ENCODE peak calls at places on chromosome 5, in nine cellular contexts. K is adrenal gland, Q is GM06990, V is MCF 10A, G is fibroblast of lung, C is fibroblast of mammary gland, H is GM10248, B is endothelial cell, D is astrocyte. Z is an unnamed sample.
A peak's percentile ranks its signal among the peaks of the same experiment; 100 is the strongest.

GRCh38 chr5:170434953-170435605 is 45.9 kb upstream of the KCNMB1 start:
- DNase-seq in K (peak; percentile 64), Q (peak; percentile 21), V (peak; percentile 74), G (peak; percentile 60), C (peak; percentile 56), H (peak; percentile 77), B (peak; percentile 76), D (peak; percentile 4), Z (peak; percentile 84)

GRCh38 chr5:172351240-172351778 is 67.7 kb upstream of the UBTD2 start:
- DNase-seq in K (no peak), Q (no peak), V (no peak), G (no peak), C (no peak), H (no peak), B (no peak), D (no peak), Z (no peak)

GRCh38 chr5:124740991-124741583 is 5.4 kb downstream of the ZNF608 start:
- DNase-seq in K (no peak), Q (no peak), V (peak; percentile 90), G (peak; percentile 82), C (peak; percentile 78), H (no peak), B (no peak), D (peak; percentile 91), Z (no peak)

GRCh38 chr5:148924817-148925216 is 98.4 kb downstream of the ADRB2 start:
- DNase-seq in K (no peak), Q (no peak), V (peak; percentile 94), G (no peak), C (no peak), H (no peak), B (no peak), D (no peak), Z (no peak)

GRCh38 chr5:157476699-157477408 is 16.8 kb downstream of the NIPAL4 start:
- DNase-seq in K (peak; percentile 45), Q (no peak), V (peak; percentile 93), G (peak; percentile 79), C (peak; percentile 73), H (peak; percentile 72), B (peak; percentile 32), D (peak; percentile 45), Z (peak; percentile 69)

GRCh38 chr5:17238521-17239041 is 21.1 kb downstream of the BASP1 start:
- DNase-seq in K (no peak), Q (no peak), V (no peak), G (peak; percentile 52), C (peak; percentile 88), H (no peak), B (no peak), D (peak; percentile 83), Z (no peak)

GRCh38 chr5:124698774-124699173 is 47.7 kb downstream of the ZNF608 start:
- DNase-seq in K (no peak), Q (no peak), V (no peak), G (peak; percentile 48), C (peak; percentile 23), H (no peak), B (no peak), D (peak; percentile 67), Z (no peak)

GRCh38 chr5:142874537-142874936 is 104.4 kb downstream of the ARHGAP26 start:
- DNase-seq in K (peak; percentile 66), Q (no peak), V (peak; percentile 99), G (peak; percentile 75), C (peak; percentile 77), H (no peak), B (peak; percentile 67), D (no peak), Z (no peak)

GRCh38 chr5:57366744-57367143 is 115.9 kb downstream of the ACTBL2 start:
- DNase-seq in K (no peak), Q (no peak), V (peak; percentile 45), G (no peak), C (peak; percentile 29), H (no peak), B (no peak), D (peak; percentile 57), Z (no peak)

GRCh38 chr5:14296533-14297331 is 153.6 kb downstream of the TRIO start:
- DNase-seq in K (no peak), Q (no peak), V (no peak), G (no peak), C (peak; percentile 31), H (no peak), B (no peak), D (no peak), Z (no peak)

GRCh38 chr5:90293931-90294330 is 115.6 kb downstream of the CETN3 start:
- DNase-seq in K (no peak), Q (no peak), V (no peak), G (peak; percentile 57), C (peak; percentile 18), H (no peak), B (no peak), D (peak; percentile 100), Z (no peak)

GRCh38 chr5:96706433-96707111 is 44.4 kb downstream of the CAST start:
- DNase-seq in K (no peak), Q (no peak), V (peak; percentile 29), G (no peak), C (no peak), H (no peak), B (no peak), D (no peak), Z (no peak)

GRCh38 chr5:80255752-80256479 is at the start of gene SERINC5:
- DNase-seq in K (peak; percentile 87), Q (peak; percentile 85), V (peak; percentile 79), G (peak; percentile 77), C (peak; percentile 68), H (peak; percentile 95), B (peak; percentile 74), D (peak; percentile 72), Z (peak; percentile 96)

GRCh38 chr5:32507738-32508434 is 63.3 kb upstream of the ZFR start:
- DNase-seq in K (no peak), Q (no peak), V (peak; percentile 89), G (peak; percentile 65), C (peak; percentile 100), H (no peak), B (no peak), D (peak; percentile 93), Z (no peak)

GRCh38 chr5:45639038-45639437 is 57.1 kb downstream of the HCN1 start:
- DNase-seq in K (no peak), Q (no peak), V (peak; percentile 7), G (no peak), C (peak; percentile 0), H (no peak), B (no peak), D (no peak), Z (no peak)
- TF ChIP-seq CTCF in K (no peak), Q (peak; percentile 29), V (peak; percentile 34), G (no peak), C (peak; percentile 15), H (peak; percentile 6), B (peak; percentile 53), D (no peak), Z (no peak)

DNA sequence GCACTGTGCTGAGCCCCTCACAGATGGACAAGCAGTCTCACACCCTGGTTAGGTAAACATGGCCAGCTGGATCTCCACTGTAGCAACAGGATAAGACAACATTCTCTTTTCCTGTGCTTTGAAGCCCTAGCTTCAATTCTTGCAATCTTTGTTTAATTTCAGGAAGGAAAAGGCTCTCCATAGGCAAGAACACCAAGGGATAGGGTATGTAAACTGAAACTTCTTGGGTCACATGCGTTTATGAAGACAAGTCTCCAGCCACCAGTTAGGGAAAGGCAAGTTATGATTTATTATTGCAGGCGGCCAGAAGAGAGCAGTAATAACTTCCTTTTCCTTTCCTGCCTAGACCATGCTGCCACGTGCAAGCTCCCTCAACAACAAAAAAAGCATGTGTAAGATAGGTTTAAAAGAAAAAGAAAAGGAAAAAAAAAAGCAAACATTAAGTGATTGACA is 50.1 kb upstream of the POU5F2 start:
- DNase-seq in K (no peak), Q (no peak), V (no peak), G (peak; percentile 83), C (no peak), H (no peak), B (peak; percentile 34), D (no peak), Z (no peak)
- TF ChIP-seq CTCF in K (no peak), Q (no peak), V (no peak), G (peak; percentile 1), C (no peak), H (no peak), B (no peak), D (no peak), Z (no peak)

DNA sequence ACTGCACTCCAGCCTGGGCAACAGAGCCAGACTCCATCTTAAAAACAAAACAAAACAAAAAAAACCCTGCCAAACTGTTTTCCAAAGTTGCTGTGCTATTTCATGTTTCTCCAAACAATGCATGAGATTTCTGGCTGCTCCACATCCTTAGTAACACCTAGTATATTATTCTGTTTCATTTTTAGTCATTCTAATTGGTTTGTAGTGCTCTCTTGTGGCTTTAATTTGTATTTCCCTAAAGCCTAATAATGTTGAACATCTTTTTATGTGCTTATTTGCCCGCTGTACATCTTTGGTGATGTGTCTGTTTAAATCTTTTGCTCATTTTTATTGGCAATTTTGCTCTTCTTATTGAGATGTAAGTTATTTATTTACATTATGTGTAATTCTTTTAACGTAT is 18.4 kb upstream of the TTC1 start:
- DNase-seq in K (no peak), Q (no peak), V (peak; percentile 35), G (peak; percentile 29), C (peak; percentile 28), H (no peak), B (no peak), D (no peak), Z (no peak)
- TF ChIP-seq CTCF in K (no peak), Q (no peak), V (peak; percentile 34), G (no peak), C (peak; percentile 24), H (no peak), B (no peak), D (peak; percentile 22), Z (no peak)

GRCh38 chr5:151924564-151925395 is at the start of gene GLRA1:
- DNase-seq in K (peak; percentile 59), Q (peak; percentile 36), V (peak; percentile 70), G (peak; percentile 54), C (peak; percentile 32), H (peak; percentile 61), B (peak; percentile 77), D (peak; percentile 31), Z (peak; percentile 61)

GRCh38 chr5:151917931-151918330 is 6.7 kb downstream of the GLRA1 start:
- DNase-seq in K (no peak), Q (no peak), V (no peak), G (no peak), C (no peak), H (no peak), B (no peak), D (no peak), Z (no peak)

GRCh38 chr5:151926186-151926585 is 1.5 kb upstream of the GLRA1 start:
- DNase-seq in K (no peak), Q (no peak), V (no peak), G (no peak), C (no peak), H (no peak), B (no peak), D (no peak), Z (no peak)

GRCh38 chr5:151925396-151925750 is 722 bp upstream of the GLRA1 start:
- DNase-seq in K (no peak), Q (no peak), V (no peak), G (no peak), C (no peak), H (no peak), B (no peak), D (no peak), Z (no peak)

DNA sequence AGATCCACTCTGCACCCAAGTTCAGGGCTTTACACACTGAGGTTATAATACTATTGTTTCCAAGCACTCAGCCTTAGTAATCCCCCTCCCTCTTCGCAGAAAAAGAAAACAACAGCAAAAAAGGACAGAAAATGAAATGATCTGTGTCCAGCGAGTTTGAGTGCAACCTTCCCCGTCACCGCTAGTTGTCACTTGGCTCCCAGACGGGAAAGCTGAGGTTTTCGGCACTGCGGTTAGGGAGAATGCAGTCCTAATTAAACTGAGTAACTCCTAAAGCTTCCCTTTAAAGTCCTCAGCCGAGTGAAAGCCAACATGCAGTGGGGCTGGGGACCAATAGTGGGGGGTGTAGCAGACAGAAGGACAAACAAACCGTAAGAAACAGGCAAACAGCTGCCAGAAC is 786 bp downstream of the GLRA1 start:
- DNase-seq in K (no peak), Q (no peak), V (peak; percentile 21), G (no peak), C (no peak), H (no peak), B (peak; percentile 40), D (no peak), Z (peak; percentile 16)
- TF ChIP-seq CTCF in K (no peak), Q (peak; percentile 38), V (peak; percentile 31), G (no peak), C (peak; percentile 28), H (no peak), B (peak; percentile 66), D (peak; percentile 32), Z (no peak)

Z was measured in GM13976.